ENCODE peak calls at places on chromosomes 13 and 19, in seven cellular contexts. A is GM23248; T is stimulated activated CD8-positive, alpha-beta memory T cell treated with anti-CD3 and anti-CD28 coated beads, Interleukin-2, amount 100 ng/mL, for 1 hour; G is colonic mucosa; Z is A172; P is stimulated activated CD4-positive, alpha-beta T cell treated with anti-CD3 and anti-CD28 coated beads, Interleukin-2, amount 100 ng/mL, for 48 hours; K is AG09309. O is an unnamed sample.

GRCh38 chr13:63944896-63945295 is 2529.2 kb upstream of the PCDH20 start:
- DNase-seq in T (no peak), P (no peak), G (no peak), Z (no peak), A (no peak), K (no peak), O (no peak)

GRCh38 chr19:58021541-58022282 is 12.1 kb upstream of the ZSCAN1 start:
- DNase-seq in Z (peak), G (peak), K (peak), A (peak), P (peak), T (no peak), O (peak)

GRCh38 chr13:36096411-36097184 is 34.6 kb downstream of the DCLK1 start:
- DNase-seq in T (no peak), P (no peak), K (no peak), Z (no peak), A (peak), G (no peak), O (no peak)

GRCh38 chr19:42081584-42082258 is 5.8 kb downstream of the ZNF574 start:
- DNase-seq in A (peak), P (no peak), G (peak), Z (peak), K (no peak), T (no peak), O (no peak)

GRCh38 chr13:50910483-50910805 is 853 bp downstream of the RNASEH2B start:
- DNase-seq in G (peak), K (no peak), A (peak), T (no peak), P (no peak), Z (peak), O (no peak)

GRCh38 chr13:61486496-61486895 is 70.8 kb upstream of the PCDH20 start:
- DNase-seq in A (no peak), G (no peak), K (no peak), Z (no peak), T (no peak), P (no peak), O (no peak)

GRCh38 chr19:48169585-48169973 is 565 bp downstream of the LIG1 start:
- DNase-seq in Z (peak), P (peak), T (peak), K (no peak), G (peak), A (peak), O (no peak)

GRCh38 chr19:45059258-45059965 is 16.9 kb downstream of the ZNF296 start:
- DNase-seq in A (peak), P (peak), G (peak), T (peak), Z (peak), K (no peak), O (no peak)

GRCh38 chr19:42279902-42280760 is 11.1 kb downstream of the CIC start:
- DNase-seq in T (peak), K (peak), A (peak), G (peak), P (peak), Z (peak), O (no peak)

GRCh38 chr13:74187564-74187963 is 53.4 kb upstream of the KLF12 start:
- DNase-seq in P (no peak), Z (peak), G (no peak), K (no peak), A (no peak), T (no peak), O (no peak)

GRCh38 chr19:2962018-2962670 is 15.2 kb upstream of the TLE6 start:
- DNase-seq in Z (peak), K (no peak), T (peak), P (peak), G (peak), A (peak), O (no peak)